ENCODE peak calls at places on chromosomes 7 and 10, in five cellular contexts. One of them, this sample, is unnamed.

GRCh38 chr7:7228967-7229366 is 46.6 kb downstream of the C1GALT1 start:
- DNase-seq in WERI-Rb-1: no peak
- DNase-seq in AG09319: no peak
- DNase-seq in effector CD4-positive, alpha-beta T cell: no peak
- DNase-seq in ecto neural progenitor cell: no peak
- DNase-seq in this sample: no peak

GRCh38 chr7:1142051-1142635 is 17.9 kb downstream of the ZFAND2A start:
- DNase-seq in AG09319: no peak
- DNase-seq in ecto neural progenitor cell: no peak
- DNase-seq in effector CD4-positive, alpha-beta T cell: no peak
- DNase-seq in WERI-Rb-1: no peak
- DNase-seq in this sample: no peak

GRCh38 chr10:24419067-24419466 is 210.1 kb downstream of the KIAA1217 start:
- DNase-seq in effector CD4-positive, alpha-beta T cell: no peak
- DNase-seq in AG09319: no peak
- DNase-seq in WERI-Rb-1: no peak
- DNase-seq in ecto neural progenitor cell: no peak
- DNase-seq in this sample: no peak

GRCh38 chr7:4715385-4715770 is 33.3 kb downstream of the FOXK1 start:
- DNase-seq in effector CD4-positive, alpha-beta T cell: no peak
- DNase-seq in WERI-Rb-1: no peak
- DNase-seq in AG09319: peak
- DNase-seq in ecto neural progenitor cell: no peak
- DNase-seq in this sample: no peak

GRCh38 chr7:19030280-19030679 is 87.2 kb downstream of the TWIST1 start:
- DNase-seq in effector CD4-positive, alpha-beta T cell: no peak
- DNase-seq in AG09319: no peak
- DNase-seq in WERI-Rb-1: no peak
- DNase-seq in ecto neural progenitor cell: no peak
- DNase-seq in this sample: no peak

GRCh38 chr10:100519321-100520051 is at the start of gene SEC31B:
- DNase-seq in ecto neural progenitor cell: peak
- DNase-seq in AG09319: no peak
- DNase-seq in WERI-Rb-1: peak
- DNase-seq in effector CD4-positive, alpha-beta T cell: no peak
- DNase-seq in this sample: no peak

GRCh38 chr7:96786998-96787395 is 77.4 kb upstream of the SEM1 start:
- DNase-seq in AG09319: no peak
- DNase-seq in effector CD4-positive, alpha-beta T cell: no peak
- DNase-seq in WERI-Rb-1: no peak
- DNase-seq in ecto neural progenitor cell: no peak
- DNase-seq in this sample: no peak

GRCh38 chr10:23779287-23779686 is 340.4 kb downstream of the OTUD1 start:
- DNase-seq in WERI-Rb-1: no peak
- DNase-seq in effector CD4-positive, alpha-beta T cell: no peak
- DNase-seq in ecto neural progenitor cell: no peak
- DNase-seq in AG09319: no peak
- DNase-seq in this sample: no peak

GRCh38 chr10:45647118-45647517 is 25.5 kb downstream of the ZFAND4 start:
- DNase-seq in WERI-Rb-1: no peak
- DNase-seq in effector CD4-positive, alpha-beta T cell: no peak
- DNase-seq in ecto neural progenitor cell: no peak
- DNase-seq in AG09319: no peak
- DNase-seq in this sample: no peak

GRCh38 chr10:78604721-78605120 is 464.0 kb upstream of the ZMIZ1 start:
- DNase-seq in WERI-Rb-1: no peak
- DNase-seq in AG09319: no peak
- DNase-seq in effector CD4-positive, alpha-beta T cell: no peak
- DNase-seq in ecto neural progenitor cell: peak
- DNase-seq in this sample: no peak

GRCh38 chr7:51015581-51015980 is 232.9 kb upstream of the GRB10 start:
- DNase-seq in effector CD4-positive, alpha-beta T cell: no peak
- DNase-seq in ecto neural progenitor cell: peak
- DNase-seq in AG09319: no peak
- DNase-seq in WERI-Rb-1: no peak
- DNase-seq in this sample: peak

GRCh38 chr10:128694532-128694931 is 568.3 kb upstream of the MKI67 start:
- DNase-seq in AG09319: no peak
- DNase-seq in effector CD4-positive, alpha-beta T cell: no peak
- DNase-seq in ecto neural progenitor cell: no peak
- DNase-seq in WERI-Rb-1: no peak
- DNase-seq in this sample: peak

GRCh38 chr7:137840183-137840779 is 6.5 kb downstream of the DGKI start:
- DNase-seq in WERI-Rb-1: no peak
- DNase-seq in ecto neural progenitor cell: no peak
- DNase-seq in AG09319: no peak
- DNase-seq in effector CD4-positive, alpha-beta T cell: no peak
- DNase-seq in this sample: no peak

GRCh38 chr7:30430300-30430699 is 48.3 kb downstream of the NOD1 start:
- DNase-seq in AG09319: no peak
- DNase-seq in WERI-Rb-1: no peak
- DNase-seq in ecto neural progenitor cell: no peak
- DNase-seq in effector CD4-positive, alpha-beta T cell: no peak
- DNase-seq in this sample: no peak